ENCODE peak calls at places on chromosome 2, in ten cellular contexts. B is activated CD8-positive, alpha-beta T cell treated with anti-CD3 and anti-CD28 coated beads, Interleukin-2, amount 10 ng/mL, durations not matched to agents 7 days and 5 days; L is kidney; N is uterus; E is M059J; R is cardiac muscle cell; Q is NCI-H1930; M is stimulated activated CD4-positive, alpha-beta T cell treated with anti-CD3 and anti-CD28 coated beads, TNF-alpha, amount 100 ng/mL, for 1 hour; Y is progenitor cell of endocrine pancreas; D is NCI-H460. O is an unnamed sample.

GRCh38 chr2:205556357-205556756 is 125.9 kb upstream of the NRP2 start:
- DNase-seq in M (no peak), B (no peak), N (no peak), L (no peak), Q (no peak), Y (no peak), R (no peak), E (no peak), D (no peak), O (peak; percentile 75)

GRCh38 chr2:40540026-40540425 is 88.1 kb upstream of the SLC8A1 start:
- DNase-seq in L (no peak), Y (no peak), B (no peak), E (no peak), D (no peak), N (no peak), Q (no peak), M (no peak), R (no peak), O (no peak)

GRCh38 chr2:132757676-132758075 is 87.7 kb upstream of the LYPD1 start:
- DNase-seq in B (no peak), Q (no peak), L (no peak), E (peak; percentile 30), R (no peak), M (no peak), Y (no peak), N (no peak), D (no peak), O (peak; percentile 47)

GRCh38 chr2:121202541-121203310 is 82.3 kb downstream of the TFCP2L1 start:
- DNase-seq in L (no peak), R (no peak), Y (no peak), E (peak; percentile 65), N (no peak), M (no peak), B (no peak), Q (no peak), D (no peak), O (peak; percentile 74)

GRCh38 chr2:76447294-76447693 is 736.6 kb upstream of the GCFC2 start:
- DNase-seq in R (no peak), M (no peak), B (no peak), L (no peak), Q (no peak), D (no peak), N (no peak), E (no peak), Y (no peak), O (no peak)

GRCh38 chr2:223235986-223236385 is 184.0 kb downstream of the KCNE4 start:
- DNase-seq in R (no peak), Q (no peak), N (no peak), D (no peak), Y (no peak), M (no peak), E (peak; percentile 36), B (no peak), L (no peak), O (peak; percentile 75)

GRCh38 chr2:200042944-200043343 is 87.6 kb downstream of the MAIP1 start:
- DNase-seq in B (no peak), L (no peak), M (no peak), R (no peak), Y (no peak), N (no peak), Q (no peak), D (no peak), E (peak; percentile 66), O (peak; percentile 26)

GRCh38 chr2:234463626-234464290 is 33.1 kb downstream of the ARL4C start:
- DNase-seq in B (peak; percentile 76), Q (peak; percentile 36), E (peak; percentile 88), D (no peak), Y (no peak), R (no peak), L (no peak), M (peak; percentile 63), N (no peak), O (no peak)

GRCh38 chr2:154452906-154453493 is 245.5 kb upstream of the KCNJ3 start:
- DNase-seq in M (no peak), D (peak; percentile 22), B (no peak), E (peak; percentile 1), L (no peak), Q (no peak), N (no peak), Y (no peak), R (no peak), O (peak; percentile 68)

GRCh38 chr2:73999881-74000597 is 15.3 kb downstream of the TET3 start:
- DNase-seq in L (no peak), Q (no peak), N (peak; percentile 42), R (no peak), D (no peak), B (no peak), Y (no peak), M (no peak), E (no peak), O (peak; percentile 63)

GRCh38 chr2:50480507-50480906 is 551.4 kb downstream of the NRXN1 start:
- DNase-seq in B (no peak), M (no peak), Q (no peak), D (no peak), E (no peak), R (no peak), N (no peak), Y (no peak), L (no peak), O (no peak)

GRCh38 chr2:23287250-23287704 is 97.7 kb upstream of the KLHL29 start:
- DNase-seq in N (peak; percentile 55), Y (no peak), M (no peak), B (no peak), Q (no peak), R (peak; percentile 44), D (no peak), L (peak; percentile 77), E (no peak), O (peak; percentile 79)

GRCh38 chr2:168450171-168450570 is 5.9 kb upstream of the CERS6 start:
- DNase-seq in M (no peak), R (no peak), N (no peak), Y (no peak), L (no peak), E (no peak), D (no peak), Q (no peak), B (no peak), O (no peak)

GRCh38 chr2:237140689-237141285 is 55.1 kb downstream of the COPS8 start:
- DNase-seq in M (no peak), R (no peak), B (no peak), L (no peak), Q (no peak), D (no peak), N (peak; percentile 77), E (no peak), Y (no peak), O (no peak)

GRCh38 chr2:17976871-17977746 is 98.6 kb downstream of the KCNS3 start:
- DNase-seq in N (peak; percentile 31), R (no peak), Y (no peak), M (no peak), B (no peak), L (no peak), E (peak; percentile 99), Q (no peak), D (no peak), O (peak; percentile 100)

GRCh38 chr2:55888941-55889340 is 34.6 kb downstream of the EFEMP1 start:
- DNase-seq in E (peak; percentile 45), N (no peak), D (no peak), R (no peak), M (no peak), Y (no peak), L (no peak), B (no peak), Q (no peak), O (no peak)

O was measured in renal cortical epithelial cell.